ENCODE peak calls at places on chromosomes 12 and 14, in five cellular contexts. L is fibroblast of mammary gland, O is hepatic stellate cell, Y is ACHN, C is omental fat pad. E is an unnamed sample.

GRCh38 chr14:105271224-105271890 is 23.0 kb downstream of the BTBD6 start:
- DNase-seq in Y (no peak), L (no peak), O (no peak), C (no peak), E (no peak)

GRCh38 chr12:51970904-51971646 is 19.6 kb downstream of the ACVR1B start:
- DNase-seq in L (peak), O (no peak), Y (peak), C (no peak), E (peak)

GRCh38 chr14:65228956-65229355 is 126.6 kb upstream of the MAX start:
- DNase-seq in L (no peak), O (no peak), C (no peak), Y (no peak), E (no peak)

GRCh38 chr12:116366456-116366776 is 88.9 kb upstream of the MED13L start:
- DNase-seq in C (no peak), O (no peak), L (no peak), Y (no peak), E (no peak)

GRCh38 chr12:47797432-47797831 is 22.3 kb downstream of the HDAC7 start:
- DNase-seq in Y (peak), L (no peak), C (no peak), O (no peak), E (no peak)

GRCh38 chr12:110107369-110108281 is 16.5 kb upstream of the IFT81 start:
- DNase-seq in O (peak), L (peak), Y (peak), C (no peak), E (peak)

GRCh38 chr14:101120636-101121398 is 217.3 kb upstream of the RTL1 start:
- DNase-seq in L (no peak), C (peak), Y (no peak), O (no peak), E (no peak)

GRCh38 chr14:99573000-99573330 is 31.0 kb downstream of the CCDC85C start:
- DNase-seq in L (no peak), C (no peak), Y (no peak), O (no peak), E (no peak)

GRCh38 chr14:28831126-28831525 is 64.5 kb downstream of the FOXG1 start:
- DNase-seq in L (no peak), O (no peak), C (no peak), Y (no peak), E (peak)

GRCh38 chr12:53053223-53054111 is 3.6 kb downstream of the TNS2 start:
- DNase-seq in C (no peak), L (no peak), O (no peak), Y (peak), E (peak)

GRCh38 chr14:97180304-97181200 is 383.4 kb downstream of the VRK1 start:
- DNase-seq in O (no peak), C (no peak), L (peak), Y (peak), E (peak)

GRCh38 chr12:52022841-52023181 is 16.1 kb downstream of the TAMALIN start:
- DNase-seq in C (no peak), L (no peak), O (no peak), Y (no peak), E (no peak)

E was measured in iris pigment epithelial cell.